ENCODE peak calls at places on chromosomes 3 and 15, in ten cellular contexts. I, M, Y, L, V, X, D, B, Q and E are unnamed samples. For H3K4me1, the result is how much of the 10 kb centered on the place peaks cover.

GRCh38 chr3:83224101-83224868 is 1462.8 kb upstream of the GBE1 start:
- DNase-seq in L (no peak), D (no peak), I (no peak), V (no peak), Q (no peak), Y (no peak), X (no peak), B (no peak), M (peak), E (no peak)

GRCh38 chr3:171417813-171418212 is 42.4 kb downstream of the TNIK start:
- DNase-seq in Y (peak), Q (no peak), I (peak), M (peak), L (no peak), D (no peak), B (no peak), V (no peak), X (peak), E (no peak)

GRCh38 chr3:197465996-197466549 is 89.7 kb downstream of the BDH1 start:
- DNase-seq in D (no peak), I (peak), Y (peak), X (peak), V (no peak), Q (no peak), L (no peak), B (no peak), M (peak), E (no peak)

GRCh38 chr15:48913141-48913540 is 35.2 kb downstream of the EID1 start:
- DNase-seq in X (no peak), M (no peak), V (no peak), B (no peak), D (peak), L (peak), Y (no peak), I (no peak), Q (no peak), E (no peak)

GRCh38 chr3:110679235-110679634 is 392.4 kb upstream of the NECTIN3 start:
- DNase-seq in X (no peak), I (no peak), V (no peak), L (no peak), Q (no peak), M (no peak), B (no peak), D (peak), Y (no peak), E (no peak)

GRCh38 chr3:84965141-84965540 is 6.4 kb downstream of the CADM2 start:
- DNase-seq in D (peak), X (no peak), Q (peak), L (no peak), I (no peak), Y (no peak), M (no peak), B (no peak), V (peak), E (no peak)

GRCh38 chr3:148930785-148931184 is 60.6 kb upstream of the GYG1 start:
- DNase-seq in M (peak), Y (no peak), L (no peak), B (no peak), X (peak), I (peak), Q (no peak), V (no peak), D (no peak), E (no peak)

GRCh38 chr15:90343391-90343790 is 8.7 kb upstream of the ZNF774 start:
- DNase-seq in B (no peak), V (no peak), Q (no peak), I (peak), M (no peak), X (peak), L (no peak), Y (peak), D (no peak), E (no peak)

GRCh38 chr3:124893526-124893925 is 6.4 kb upstream of the ITGB5 start:
- DNase-seq in X (no peak), V (no peak), Y (no peak), B (no peak), Q (no peak), L (no peak), D (no peak), M (no peak), I (no peak), E (no peak)

GRCh38 chr15:69807752-69808151 is 290.0 kb downstream of the TLE3 start:
- DNase-seq in D (no peak), Y (peak), B (no peak), I (peak), M (peak), X (peak), L (no peak), Q (no peak), V (no peak), E (no peak)

GRCh38 chr3:184717608-184717995 is 5.7 kb upstream of the MAGEF1 start:
- DNase-seq in B (no peak), M (no peak), X (no peak), D (no peak), Q (no peak), L (no peak), Y (no peak), V (no peak), I (peak), E (no peak)

GRCh38 chr3:135929670-135930069 is 35.9 kb upstream of the PPP2R3A start:
- DNase-seq in B (no peak), Y (peak), I (peak), X (peak), M (peak), D (no peak), Q (no peak), L (no peak), V (no peak), E (no peak)

GRCh38 chr3:42214565-42215283 is 51.3 kb downstream of the CCK start:
- DNase-seq in X (peak), I (peak), Y (peak), V (no peak), B (no peak), D (no peak), Q (no peak), M (peak), L (no peak), E (no peak)

GRCh38 chr15:89377042-89377841 is 42.6 kb upstream of the POLG start:
- DNase-seq in Q (peak), X (no peak), B (no peak), L (no peak), Y (no peak), V (no peak), M (no peak), D (no peak), I (no peak), E (no peak)

GRCh38 chr3:57892423-57892822 is 115.8 kb upstream of the FLNB start:
- DNase-seq in V (no peak), M (no peak), B (no peak), L (no peak), D (no peak), I (peak), X (peak), Q (no peak), Y (no peak), E (no peak)

GRCh38 chr3:193701896-193702644 is 109.1 kb downstream of the OPA1 start:
- DNase-seq in V (peak), Y (no peak), I (peak), B (no peak), X (peak), L (no peak), M (peak), Q (no peak), D (no peak), E (no peak)

GRCh38 chr15:77823736-77824135 is 191.0 kb upstream of the LINGO1 start:
- DNase-seq in V (no peak), X (no peak), L (no peak), Q (no peak), M (no peak), B (no peak), I (no peak), D (no peak), Y (no peak), E (peak)

GRCh38 chr15:59199775-59200465 is 6.7 kb upstream of the LDHAL6B start:
- DNase-seq in V (no peak), B (no peak), L (no peak), Y (peak), D (no peak), I (peak), X (peak), Q (no peak), M (peak), E (no peak)

GRCh38 chr3:142210608-142211007 is 14.8 kb downstream of the GK5 start:
- DNase-seq in M (no peak), D (no peak), B (no peak), Q (no peak), Y (peak), I (peak), X (no peak), L (no peak), V (no peak), E (no peak)

GRCh38 chr15:97904196-97904572 is 56.3 kb upstream of the ARRDC4 start:
- DNase-seq in D (peak), I (peak), V (peak), M (peak), B (peak), Q (peak), Y (peak), L (peak), X (peak), E (peak)

GRCh38 chr3:144314946-144315345 is 343.3 kb downstream of the DIPK2A start:
- DNase-seq in I (no peak), V (no peak), M (no peak), Y (no peak), Q (no peak), D (no peak), X (no peak), L (no peak), B (no peak), E (no peak)

GRCh38 chr3:12707425-12707824 is 43.5 kb upstream of the RAF1 start:
- DNase-seq in B (no peak), Q (no peak), X (peak), V (no peak), L (no peak), I (peak), M (no peak), Y (no peak), D (no peak), E (no peak)

GRCh38 chr3:105951043-105951442 is 82.2 kb upstream of the CBLB start:
- DNase-seq in B (no peak), D (no peak), X (no peak), M (no peak), Y (no peak), L (no peak), V (no peak), I (no peak), Q (no peak), E (no peak)

GRCh38 chr3:183278479-183279088 is 25.5 kb downstream of the B3GNT5 start:
- DNase-seq in X (no peak), B (no peak), L (no peak), V (no peak), I (peak), Q (no peak), M (no peak), D (no peak), Y (no peak), E (no peak)

GRCh38 chr15:56798639-56799038 is 65.3 kb upstream of the ZNF280D start:
- DNase-seq in V (no peak), B (no peak), Q (no peak), D (no peak), I (no peak), L (no peak), M (no peak), X (peak), Y (no peak), E (no peak)

DNA sequence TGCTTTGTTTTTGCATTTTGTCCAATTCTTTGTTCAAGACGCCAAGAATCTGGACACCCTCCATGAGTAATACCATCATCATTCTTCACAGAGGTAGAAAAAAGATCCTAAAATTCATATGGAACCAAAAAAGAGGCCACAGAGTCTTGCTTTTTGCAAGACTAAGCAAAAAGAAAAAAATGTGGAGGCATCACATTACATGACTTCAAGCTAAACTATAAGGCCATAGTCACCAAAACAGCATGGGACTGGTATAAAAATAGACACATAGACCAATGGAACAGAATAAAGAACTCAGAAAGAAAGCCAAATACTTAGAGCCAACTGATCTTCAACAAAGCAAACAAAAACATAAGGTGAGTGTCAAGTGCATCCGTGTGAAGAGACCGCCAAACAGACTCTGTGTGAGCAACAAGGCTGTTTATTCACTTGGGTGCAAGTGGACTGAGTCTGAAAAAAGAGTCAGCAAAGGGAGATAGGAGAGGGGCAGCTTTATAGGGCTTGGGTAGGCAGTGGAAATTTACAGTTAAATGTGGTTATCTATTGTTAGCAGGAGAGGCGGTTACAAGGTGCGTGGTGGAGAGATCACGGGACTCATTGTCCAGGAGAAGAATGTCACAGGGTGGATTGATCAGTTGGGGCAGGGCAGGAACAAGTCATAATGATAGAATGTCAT is 10.9 kb downstream of the STRIT1 start:
- DNase-seq in M (peak), Y (no peak), V (no peak), L (peak), D (no peak), X (peak), B (no peak), Q (no peak), I (peak), E (no peak)
- H3K4me1 ChIP-seq in M (under half), Y (under half), V (under half), L (under half), D (under half), X (under half), B (under half), Q (under half), I (under half), E (under half)

GRCh38 chr3:27718459-27718858 is 3.7 kb downstream of the EOMES start:
- DNase-seq in L (no peak), M (no peak), Q (no peak), D (no peak), B (no peak), I (no peak), X (no peak), V (no peak), Y (no peak), E (no peak)
- H3K9ac ChIP-seq in L (no peak), M (no peak), Q (peak), D (peak), B (no peak), I (no peak), X (no peak), V (no peak), Y (no peak), E (no peak)

GRCh38 chr15:85030301-85031049 is 48.8 kb downstream of the PDE8A start:
- DNase-seq in D (peak), B (no peak), X (peak), L (no peak), M (no peak), Q (no peak), I (peak), V (no peak), Y (peak), E (no peak)
- H3K4me1 ChIP-seq in D (under half), B (under half), X (under half), L (under half), M (half or more), Q (under half), I (under half), V (under half), Y (under half), E (under half)

GRCh38 chr15:36882487-36883108 is 217.8 kb downstream of the MEIS2 start:
- DNase-seq in Q (peak), Y (peak), L (no peak), M (peak), D (no peak), I (peak), B (no peak), X (no peak), V (peak), E (no peak)

GRCh38 chr15:36885709-36886108 is 214.6 kb downstream of the MEIS2 start:
- DNase-seq in Y (no peak), V (no peak), L (no peak), I (no peak), M (no peak), D (no peak), X (no peak), B (no peak), Q (no peak), E (no peak)

GRCh38 chr15:36884404-36885335 is 215.7 kb downstream of the MEIS2 start:
- DNase-seq in Y (no peak), V (peak), Q (no peak), D (no peak), L (no peak), I (no peak), B (no peak), X (no peak), M (no peak), E (no peak)

GRCh38 chr15:36886135-36887011 is 214.0 kb downstream of the MEIS2 start:
- DNase-seq in Y (no peak), D (no peak), B (no peak), Q (peak), X (no peak), I (no peak), M (no peak), L (no peak), V (no peak), E (no peak)

DNA sequence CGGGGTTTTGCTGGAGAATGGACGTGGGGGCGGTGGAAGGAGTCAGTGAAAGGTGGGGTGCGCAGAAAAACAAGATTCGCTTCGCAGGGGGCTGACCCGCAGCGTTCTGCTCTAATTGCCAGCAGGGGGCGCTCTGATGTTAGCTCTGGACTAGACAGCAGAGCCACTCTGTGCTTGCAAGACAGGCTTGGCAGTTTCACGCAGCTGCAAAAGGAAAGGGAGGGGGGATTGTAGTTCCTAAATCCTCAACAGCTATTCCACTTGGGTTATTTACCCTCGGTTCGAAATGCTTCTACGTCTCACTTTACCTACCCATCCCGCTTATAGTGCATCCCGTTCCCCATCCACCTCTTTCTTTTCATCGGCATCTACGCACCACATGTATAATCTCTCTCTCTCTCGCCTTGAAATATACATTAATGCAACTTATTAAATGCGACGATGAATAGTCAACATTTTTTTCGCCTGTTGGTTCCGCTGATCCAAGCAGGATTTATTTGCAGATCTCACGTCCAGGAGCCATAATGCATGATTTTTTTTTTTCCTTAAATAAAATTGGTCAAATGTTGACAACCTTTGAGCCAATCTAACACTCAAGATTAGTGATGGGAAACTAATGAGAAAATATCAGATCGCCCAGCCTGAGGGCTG is 216.5 kb downstream of the MEIS2 start:
- DNase-seq in L (peak), V (peak), Q (peak), X (peak), I (peak), D (peak), Y (peak), M (peak), B (peak), E (peak)
- H3K9ac ChIP-seq in L (no peak), V (no peak), Q (no peak), X (no peak), I (peak), D (no peak), Y (peak), M (peak), B (no peak), E (no peak)

DNA sequence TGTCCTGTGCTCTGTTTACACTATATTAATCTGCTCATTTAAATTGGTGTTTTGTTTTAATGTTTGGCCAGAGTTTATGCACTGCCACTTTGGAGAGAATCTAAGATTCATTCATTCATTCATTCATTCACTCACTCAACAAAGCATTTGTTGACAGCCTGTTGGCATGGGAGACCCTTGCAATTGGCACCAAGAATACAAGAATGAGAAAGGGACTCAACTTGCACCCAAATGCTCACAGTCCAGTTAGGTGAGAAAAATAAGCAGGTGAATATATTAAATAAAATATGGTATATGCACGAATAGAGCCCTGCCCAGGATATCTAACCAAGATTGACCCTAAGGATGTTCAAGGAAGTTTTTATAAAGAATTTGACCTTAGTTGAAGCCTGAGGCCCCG is 80.4 kb downstream of the TGFBR2 start:
- DNase-seq in Q (no peak), Y (no peak), V (no peak), B (no peak), X (no peak), D (no peak), L (no peak), I (no peak), M (no peak), E (no peak)
- H3K4me1 ChIP-seq in Q (under half), Y (under half), V (under half), B (under half), X (under half), D (under half), L (under half), I (under half), M (half or more), E (under half)

GRCh38 chr3:150248116-150248864 is 159.8 kb upstream of the TSC22D2 start:
- DNase-seq in X (peak), Q (no peak), I (peak), M (peak), L (no peak), V (no peak), Y (peak), B (no peak), D (peak), E (no peak)
- H3K9ac ChIP-seq in X (peak), Q (no peak), I (peak), M (peak), L (no peak), V (no peak), Y (peak), B (no peak), D (no peak), E (no peak)

DNA sequence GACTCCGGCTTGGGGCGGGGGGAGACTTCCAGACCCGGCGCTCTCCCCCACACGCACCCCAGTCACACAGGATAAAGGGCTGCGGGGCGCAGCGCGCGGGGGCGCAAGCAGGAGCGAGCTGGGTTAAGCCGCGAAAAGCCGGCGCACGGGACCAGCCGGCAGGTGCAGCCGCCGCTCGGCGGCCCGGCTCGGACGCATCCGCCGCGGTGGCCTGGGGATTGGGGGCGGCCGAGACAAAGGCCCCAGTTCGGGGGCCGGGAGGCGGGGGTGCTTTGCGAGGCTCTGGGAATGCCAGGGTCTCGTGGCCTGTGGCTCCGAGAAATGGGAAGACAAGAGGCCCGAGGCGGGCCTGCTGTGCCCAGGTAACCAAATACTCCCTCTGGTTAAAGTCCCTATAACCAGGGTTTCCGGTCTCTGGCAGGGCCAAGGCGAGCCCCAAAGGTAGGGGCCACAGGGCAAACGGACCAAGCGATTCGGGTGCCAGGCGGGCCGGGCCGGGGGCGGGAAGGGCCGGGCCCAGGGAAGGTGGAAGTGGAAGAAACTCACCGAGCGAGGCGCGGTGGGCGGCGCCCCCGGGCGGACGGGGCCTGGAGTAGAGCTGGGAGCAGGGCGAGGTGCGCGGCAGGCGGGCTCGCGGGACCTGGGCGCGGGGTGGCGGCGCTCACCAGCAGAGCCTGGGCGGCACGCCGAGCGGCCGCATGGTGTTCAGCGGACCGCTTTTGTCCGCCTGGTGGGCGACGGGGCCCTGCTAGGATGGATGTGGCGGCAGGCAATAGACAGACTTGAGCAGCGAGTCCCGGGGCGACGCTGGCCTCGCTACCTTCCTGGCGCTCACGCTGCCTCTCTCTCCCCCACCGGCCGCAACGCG is at the start of gene GATA2:
- DNase-seq in M (peak), L (no peak), I (peak), D (no peak), Q (peak), V (no peak), X (no peak), B (no peak), Y (no peak), E (peak)
- H3K4me1 ChIP-seq in M (under half), L (under half), I (under half), D (under half), Q (under half), V (under half), X (under half), B (under half), Y (under half), E (under half)